ENCODE peak calls at places on chromosomes 6 and 20, in five cellular contexts. V, D, O, A and Y are unnamed samples.

GRCh38 chr20:53220482-53221307 is 248.5 kb downstream of the TSHZ2 start:
- DNase-seq in V (no peak), D (no peak), O (no peak), A (no peak), Y (no peak)

GRCh38 chr6:36423101-36423824 is 19.4 kb downstream of the PXT1 start:
- DNase-seq in V (peak; percentile 98), D (peak; percentile 99), O (peak; percentile 99), A (peak; percentile 99), Y (peak; percentile 95)

GRCh38 chr6:167825759-167826229 is 917 bp upstream of the AFDN start:
- DNase-seq in V (peak; percentile 31), D (peak; percentile 62), O (peak; percentile 56), A (no peak), Y (no peak)

GRCh38 chr6:17740559-17741220 is 34.0 kb upstream of the NUP153 start:
- DNase-seq in V (no peak), D (no peak), O (no peak), A (no peak), Y (no peak)

GRCh38 chr6:80331522-80331921 is 225.1 kb downstream of the BCKDHB start:
- DNase-seq in V (no peak), D (no peak), O (no peak), A (no peak), Y (no peak)

GRCh38 chr6:156334961-156335360 is 442.2 kb upstream of the ARID1B start:
- DNase-seq in V (no peak), D (no peak), O (no peak), A (no peak), Y (no peak)

GRCh38 chr6:163501022-163501421 is 86.5 kb downstream of the QKI start:
- DNase-seq in V (no peak), D (no peak), O (no peak), A (no peak), Y (no peak)

GRCh38 chr6:164035912-164036485 is 621.5 kb downstream of the QKI start:
- DNase-seq in V (no peak), D (no peak), O (no peak), A (no peak), Y (no peak)

GRCh38 chr6:156427345-156427744 is 349.8 kb upstream of the ARID1B start:
- DNase-seq in V (no peak), D (peak; percentile 81), O (no peak), A (no peak), Y (no peak)

GRCh38 chr20:44703183-44703925 is 11.8 kb upstream of the CCN5 start:
- DNase-seq in V (no peak), D (no peak), O (no peak), A (no peak), Y (no peak)

GRCh38 chr6:67606905-67607828 is 1027.9 kb upstream of the ADGRB3 start:
- DNase-seq in V (no peak), D (no peak), O (no peak), A (no peak), Y (no peak)

GRCh38 chr6:123956492-123957139 is 153.0 kb downstream of the NKAIN2 start:
- DNase-seq in V (no peak), D (no peak), O (no peak), A (no peak), Y (no peak)

GRCh38 chr6:27562027-27562410 is 89.1 kb upstream of the ZNF184 start:
- DNase-seq in V (peak; percentile 66), D (no peak), O (no peak), A (no peak), Y (no peak)

GRCh38 chr6:150894191-150894744 is 28.8 kb downstream of the MTHFD1L start:
- DNase-seq in V (no peak), D (no peak), O (no peak), A (no peak), Y (no peak)

GRCh38 chr6:160041608-160042007 is 72.7 kb downstream of the IGF2R start:
- DNase-seq in V (no peak), D (peak; percentile 67), O (no peak), A (no peak), Y (peak; percentile 96)

GRCh38 chr20:51554538-51555165 is 12.1 kb upstream of the NFATC2 start:
- DNase-seq in V (peak; percentile 50), D (no peak), O (no peak), A (peak; percentile 36), Y (no peak)

GRCh38 chr6:63804381-63804956 is 168.9 kb downstream of the PHF3 start:
- DNase-seq in V (no peak), D (no peak), O (no peak), A (no peak), Y (no peak)

GRCh38 chr20:47216819-47217410 is 139.6 kb downstream of the ZMYND8 start:
- DNase-seq in V (no peak), D (no peak), O (no peak), A (no peak), Y (no peak)

GRCh38 chr6:85362652-85363310 is 87.1 kb upstream of the NT5E start:
- DNase-seq in V (no peak), D (no peak), O (no peak), A (no peak), Y (no peak)

GRCh38 chr20:49824206-49824605 is 11.6 kb downstream of the SLC9A8 start:
- DNase-seq in V (no peak), D (no peak), O (no peak), A (no peak), Y (no peak)
- H3K4me3 ChIP-seq in V (no peak overlapping the region), D (no peak overlapping the region), O (no peak overlapping the region), A (no peak overlapping the region), Y (no peak overlapping the region)

GRCh38 chr6:166306378-166307081 is 1.7 kb downstream of the PRR18 start:
- DNase-seq in V (no peak), D (no peak), O (no peak), A (no peak), Y (no peak)
- H3K4me3 ChIP-seq in V (peak overlapping the region; percentile 62), D (no peak overlapping the region), O (no peak overlapping the region), A (no peak overlapping the region), Y (no peak overlapping the region)

DNA sequence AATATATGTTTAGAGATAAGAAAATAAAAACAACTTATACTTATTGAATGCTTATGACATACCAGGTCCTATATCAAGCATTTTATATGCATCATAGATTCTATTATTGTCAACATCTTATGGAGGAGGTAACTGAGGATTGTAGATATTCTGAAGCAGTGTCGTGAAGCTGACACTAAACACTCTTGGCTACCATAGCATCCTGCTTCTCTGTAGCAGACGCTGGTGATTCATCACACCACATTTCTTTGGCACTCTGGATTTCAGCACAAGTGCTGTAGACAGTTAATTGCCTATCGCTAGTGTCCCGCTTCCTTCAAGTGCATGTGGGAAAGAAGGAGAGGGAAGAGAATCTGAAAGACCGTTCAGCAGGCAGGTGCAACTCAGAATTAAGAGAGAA is 317.1 kb downstream of the PLCB1 start:
- DNase-seq in V (no peak), D (no peak), O (no peak), A (no peak), Y (no peak)
- H3K4me3 ChIP-seq in V (no peak overlapping the region), D (no peak overlapping the region), O (no peak overlapping the region), A (no peak overlapping the region), Y (no peak overlapping the region)

GRCh38 chr20:11958852-11959251 is 41.2 kb downstream of the BTBD3 start:
- DNase-seq in V (no peak), D (no peak), O (no peak), A (no peak), Y (no peak)
- H3K4me3 ChIP-seq in V (no peak overlapping the region), D (no peak overlapping the region), O (no peak overlapping the region), A (no peak overlapping the region), Y (no peak overlapping the region)

DNA sequence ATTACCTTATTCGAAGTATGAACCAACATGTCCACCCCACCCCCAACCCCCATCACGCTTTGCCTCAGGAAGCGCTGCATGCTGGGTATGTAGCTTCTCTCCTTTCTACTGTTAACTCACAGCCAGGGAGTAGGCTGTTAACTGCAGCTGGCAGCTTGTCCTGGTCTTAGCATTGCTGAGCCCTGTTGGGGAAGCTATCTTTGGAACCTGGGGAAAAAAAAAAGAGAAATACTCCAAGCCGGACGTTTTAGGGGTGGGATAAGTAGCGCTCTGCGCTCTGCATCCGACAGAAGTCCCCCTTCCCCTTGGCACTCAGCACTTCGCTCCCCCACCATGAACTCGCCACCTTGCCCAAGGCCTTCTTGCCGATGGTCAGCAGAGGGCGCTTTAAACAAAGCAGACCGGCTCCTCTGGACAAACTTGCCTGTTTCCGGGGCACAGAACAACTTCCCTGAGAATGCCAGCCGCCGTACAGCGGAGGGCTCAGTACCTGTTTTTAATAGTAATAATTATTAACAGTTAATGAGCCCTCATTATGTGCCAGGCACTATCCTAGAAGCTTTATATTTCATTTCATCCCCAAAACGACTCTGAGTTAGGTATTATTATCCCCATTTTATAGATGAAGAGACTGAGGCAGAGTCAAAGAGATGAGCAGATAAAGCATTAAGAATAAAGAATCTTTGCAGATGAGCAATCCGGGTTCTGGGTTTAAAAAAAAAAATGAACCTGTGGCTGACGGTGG is 35.2 kb upstream of the MDFI start:
- DNase-seq in V (peak; percentile 88), D (peak; percentile 83), O (peak; percentile 70), A (peak; percentile 57), Y (peak; percentile 92)
- H3K4me3 ChIP-seq in V (no peak overlapping the region), D (no peak overlapping the region), O (no peak overlapping the region), A (peak overlapping the region; percentile 19), Y (peak overlapping the region; percentile 43)

GRCh38 chr6:81892911-81893310 is 140.4 kb upstream of the TENT5A start:
- DNase-seq in V (no peak), D (no peak), O (no peak), A (no peak), Y (no peak)

GRCh38 chr6:81894286-81894685 is 141.8 kb upstream of the TENT5A start:
- DNase-seq in V (no peak), D (no peak), O (no peak), A (no peak), Y (no peak)

GRCh38 chr6:81895511-81896185 is 143.2 kb upstream of the TENT5A start:
- DNase-seq in V (no peak), D (no peak), O (no peak), A (no peak), Y (no peak)

GRCh38 chr6:81896561-81896960 is 144.1 kb upstream of the TENT5A start:
- DNase-seq in V (no peak), D (no peak), O (no peak), A (no peak), Y (no peak)

GRCh38 chr6:81894788-81895221 is 142.3 kb upstream of the TENT5A start:
- DNase-seq in V (no peak), D (no peak), O (no peak), A (no peak), Y (no peak)
- H3K4me3 ChIP-seq in V (no peak overlapping the region), D (no peak overlapping the region), O (no peak overlapping the region), A (no peak overlapping the region), Y (no peak overlapping the region)